ENCODE peak calls at places on chromosomes 16 and 17, in seven cellular contexts. K is neural progenitor cell, Q is H9, V is uterus, F is dorsolateral prefrontal cortex, E is HFFc6, H is heart left ventricle. J is an unnamed sample.
A peak's percentile ranks its signal among the peaks of the same experiment; 100 is the strongest.

GRCh38 chr17:42289863-42290165 is 1.5 kb downstream of the STAT5A start:
- DNase-seq in K (no peak), Q (no peak), V (peak; percentile 15), F (no peak), E (no peak), H (no peak), J (no peak)

GRCh38 chr17:34781571-34782108 is 179.6 kb downstream of the CCT6B start:
- DNase-seq in K (peak; percentile 68), Q (no peak), V (no peak), F (peak; percentile 16), E (peak; percentile 4), H (no peak), J (no peak)

GRCh38 chr17:80899402-80900268 is 92.0 kb upstream of the CHMP6 start:
- DNase-seq in K (peak; percentile 51), Q (peak; percentile 83), V (no peak), F (no peak), E (no peak), H (no peak), J (peak; percentile 15)

GRCh38 chr16:57619133-57619605 is 9.3 kb upstream of the ADGRG1 start:
- DNase-seq in K (no peak), Q (no peak), V (no peak), F (no peak), E (no peak), H (no peak), J (no peak)

GRCh38 chr16:7364054-7364407 is 31.4 kb downstream of the RBFOX1 start:
- DNase-seq in K (no peak), Q (no peak), V (no peak), F (no peak), E (no peak), H (no peak), J (no peak)

GRCh38 chr17:1294157-1294717 is 14.8 kb downstream of the TRARG1 start:
- DNase-seq in K (no peak), Q (no peak), V (no peak), F (no peak), E (no peak), H (no peak), J (no peak)

GRCh38 chr17:68085751-68086445 is 50.4 kb downstream of the KPNA2 start:
- DNase-seq in K (peak; percentile 16), Q (no peak), V (no peak), F (no peak), E (no peak), H (no peak), J (peak; percentile 23)

GRCh38 chr17:46822388-46822921 is 4.0 kb upstream of the WNT3 start:
- DNase-seq in K (no peak), Q (peak; percentile 90), V (no peak), F (no peak), E (no peak), H (no peak), J (peak; percentile 87)

GRCh38 chr16:17359778-17360177 is 111.0 kb downstream of the XYLT1 start:
- DNase-seq in K (no peak), Q (no peak), V (no peak), F (peak; percentile 48), E (peak; percentile 52), H (no peak), J (no peak)

GRCh38 chr16:66652661-66653060 is 43.9 kb downstream of the CMTM4 start:
- DNase-seq in K (no peak), Q (no peak), V (no peak), F (no peak), E (no peak), H (no peak), J (no peak)

GRCh38 chr17:82848022-82848592 is 8.3 kb upstream of the ZNF750 start:
- DNase-seq in K (no peak), Q (no peak), V (peak; percentile 71), F (no peak), E (no peak), H (no peak), J (no peak)

GRCh38 chr17:80908776-80909175 is 82.9 kb upstream of the CHMP6 start:
- DNase-seq in K (no peak), Q (no peak), V (no peak), F (no peak), E (no peak), H (no peak), J (no peak)

GRCh38 chr16:87327798-87328495 is 10.8 kb upstream of the C16orf95 start:
- DNase-seq in K (no peak), Q (no peak), V (no peak), F (no peak), E (no peak), H (peak; percentile 9), J (no peak)

GRCh38 chr17:16033729-16034349 is 34.2 kb downstream of the TTC19 start:
- DNase-seq in K (no peak), Q (no peak), V (no peak), F (no peak), E (no peak), H (no peak), J (no peak)

GRCh38 chr16:66041907-66042306 is 324.6 kb upstream of the CDH5 start:
- DNase-seq in K (no peak), Q (no peak), V (no peak), F (no peak), E (no peak), H (no peak), J (no peak)

GRCh38 chr16:54928421-54929089 is 2.1 kb upstream of the IRX5 start:
- DNase-seq in K (peak; percentile 55), Q (peak; percentile 37), V (peak; percentile 55), F (no peak), E (peak; percentile 50), H (peak; percentile 86), J (peak; percentile 69)

GRCh38 chr17:4898351-4898750 is 985 bp upstream of the C17orf107 start:
- DNase-seq in K (no peak), Q (no peak), V (no peak), F (no peak), E (no peak), H (no peak), J (no peak)

GRCh38 chr16:11561440-11561797 is 25.3 kb downstream of the LITAF start:
- DNase-seq in K (no peak), Q (no peak), V (no peak), F (no peak), E (peak; percentile 43), H (no peak), J (no peak)

GRCh38 chr16:59148756-59149155 is 414.6 kb upstream of the GOT2 start:
- DNase-seq in K (no peak), Q (no peak), V (no peak), F (no peak), E (no peak), H (no peak), J (no peak)

GRCh38 chr17:8954339-8954738 is 11.2 kb downstream of the PIK3R5 start:
- DNase-seq in K (peak; percentile 22), Q (peak; percentile 84), V (peak; percentile 24), F (peak; percentile 39), E (no peak), H (peak; percentile 77), J (no peak)

GRCh38 chr16:25269879-25270278 is 12.2 kb upstream of the ZKSCAN2 start:
- DNase-seq in K (no peak), Q (no peak), V (no peak), F (no peak), E (no peak), H (no peak), J (no peak)

GRCh38 chr17:50266384-50267073 is 7.7 kb upstream of the TMEM92 start:
- DNase-seq in K (no peak), Q (peak; percentile 40), V (peak; percentile 86), F (no peak), E (peak; percentile 75), H (no peak), J (peak; percentile 83)

GRCh38 chr17:56142325-56142724 is 10.9 kb upstream of the ANKFN1 start:
- DNase-seq in K (no peak), Q (no peak), V (no peak), F (no peak), E (peak; percentile 96), H (no peak), J (no peak)

GRCh38 chr17:45690876-45691275 is 93.2 kb upstream of the CRHR1 start:
- DNase-seq in K (no peak), Q (no peak), V (no peak), F (no peak), E (no peak), H (no peak), J (no peak)

GRCh38 chr17:28849281-28849680 is 5.5 kb upstream of the ERAL1 start:
- DNase-seq in K (no peak), Q (no peak), V (no peak), F (peak; percentile 16), E (peak; percentile 17), H (no peak), J (no peak)

GRCh38 chr17:52025231-52025630 is 133.3 kb downstream of the CA10 start:
- DNase-seq in K (no peak), Q (no peak), V (no peak), F (no peak), E (no peak), H (no peak), J (no peak)

GRCh38 chr16:9479008-9479407 is 387.6 kb downstream of the HAPSTR1 start:
- DNase-seq in K (no peak), Q (no peak), V (no peak), F (no peak), E (no peak), H (no peak), J (no peak)
- TF ChIP-seq CTCF in K (no peak), Q (no peak), V (no peak), F (peak; percentile 11), E (no peak), H (no peak), J (no peak)

DNA sequence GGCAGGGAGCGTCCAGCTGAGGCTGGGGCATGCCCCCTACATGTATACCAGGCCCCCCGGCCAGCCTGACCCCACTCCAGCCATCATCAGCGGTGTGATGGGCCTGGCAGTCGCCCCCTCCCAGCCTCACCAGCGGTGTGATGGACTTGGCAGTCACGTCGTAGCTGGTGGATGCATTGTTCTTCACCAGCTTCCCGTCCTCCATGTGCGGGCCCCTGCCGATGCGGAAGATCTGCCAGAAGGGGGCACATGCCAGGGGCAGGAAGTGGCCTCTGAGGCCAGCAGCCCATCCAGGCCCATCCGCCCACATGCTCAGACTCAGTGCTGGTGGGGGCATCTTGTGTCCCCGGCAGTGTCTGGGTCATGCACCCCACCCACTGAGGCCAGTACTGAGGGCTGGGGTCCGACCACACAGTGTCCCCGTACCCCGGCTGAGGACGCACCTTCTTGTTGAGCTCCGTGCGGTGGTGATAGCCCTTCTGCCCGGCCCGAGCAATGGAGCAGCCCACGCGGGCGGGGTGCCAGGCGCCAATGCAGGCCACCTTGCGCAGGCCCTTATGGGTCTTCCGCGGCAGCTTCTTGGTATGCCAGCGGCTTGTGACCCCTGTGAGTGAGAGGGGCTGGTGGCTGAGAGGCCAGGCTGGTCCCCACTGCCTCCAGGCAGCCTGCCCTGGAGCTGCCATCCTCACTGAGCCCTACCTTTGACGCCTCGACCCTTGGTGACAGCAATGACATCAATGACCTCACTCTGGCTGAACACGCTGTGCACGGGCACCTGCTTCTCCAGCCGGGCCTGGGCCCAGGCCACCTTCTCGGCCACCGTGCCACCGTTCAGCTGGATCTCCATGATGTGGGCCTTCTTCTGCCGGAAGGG is 3.7 kb upstream of the MSRB1 start:
- DNase-seq in K (no peak), Q (no peak), V (no peak), F (no peak), E (no peak), H (no peak), J (no peak)
- TF ChIP-seq CTCF in K (no peak), Q (peak; percentile 37), V (no peak), F (no peak), E (peak; percentile 17), H (no peak), J (no peak)

GRCh38 chr16:2047330-2048115 is at the start of the genes NTHL1 and TSC2:
- DNase-seq in K (peak; percentile 99), Q (peak; percentile 98), V (peak; percentile 95), F (peak; percentile 98), E (peak; percentile 95), H (peak; percentile 97), J (peak; percentile 99)
- TF ChIP-seq CTCF in K (peak; percentile 25), Q (peak; percentile 32), V (peak; percentile 77), F (peak; percentile 72), E (peak; percentile 81), H (peak; percentile 26), J (peak; percentile 67)

GRCh38 chr17:18004901-18005305 is 32.2 kb downstream of the DRC3 start:
- DNase-seq in K (peak; percentile 42), Q (peak; percentile 72), V (no peak), F (no peak), E (no peak), H (no peak), J (no peak)
- TF ChIP-seq CTCF in K (peak; percentile 43), Q (peak; percentile 63), V (no peak), F (no peak), E (peak; percentile 52), H (no peak), J (no peak)